ENCODE peak calls at places on chromosomes 12 and 14, in four cellular contexts. One of them, this sample, is unnamed.
A peak's percentile ranks its signal among the peaks of the same experiment; 100 is the strongest.

GRCh38 chr12:4562034-4562657 is at the start of gene DYRK4:
- DNase-seq in left ventricle myocardium inferior: peak; percentile 86
- DNase-seq in pancreas: peak; percentile 81
- DNase-seq in psoas muscle: peak; percentile 82
- DNase-seq in this sample: no peak

GRCh38 chr12:132485619-132486018 is 4.3 kb upstream of the FBRSL1 start:
- DNase-seq in left ventricle myocardium inferior: no peak
- DNase-seq in pancreas: no peak
- DNase-seq in psoas muscle: no peak
- DNase-seq in this sample: no peak

GRCh38 chr12:116164976-116165425 is 112.5 kb downstream of the MED13L start:
- DNase-seq in left ventricle myocardium inferior: no peak
- DNase-seq in pancreas: no peak
- DNase-seq in psoas muscle: no peak
- DNase-seq in this sample: no peak

GRCh38 chr14:22200977-22201605 is 387.9 kb downstream of the DAD1 start:
- DNase-seq in left ventricle myocardium inferior: no peak
- DNase-seq in pancreas: no peak
- DNase-seq in psoas muscle: no peak
- DNase-seq in this sample: no peak

GRCh38 chr12:15546102-15546701 is 223.9 kb downstream of the PTPRO start:
- DNase-seq in left ventricle myocardium inferior: no peak
- DNase-seq in pancreas: no peak
- DNase-seq in psoas muscle: no peak
- DNase-seq in this sample: no peak

GRCh38 chr14:35492569-35493014 is 41.4 kb upstream of the INSM2 start:
- DNase-seq in left ventricle myocardium inferior: no peak
- DNase-seq in pancreas: no peak
- DNase-seq in psoas muscle: no peak
- DNase-seq in this sample: no peak

GRCh38 chr12:105385141-105385540 is 54.6 kb downstream of the C12orf75 start:
- DNase-seq in left ventricle myocardium inferior: no peak
- DNase-seq in pancreas: no peak
- DNase-seq in psoas muscle: no peak
- DNase-seq in this sample: no peak

GRCh38 chr12:124847675-124848074 is 16.0 kb downstream of the SCARB1 start:
- DNase-seq in left ventricle myocardium inferior: no peak
- DNase-seq in pancreas: no peak
- DNase-seq in psoas muscle: no peak
- DNase-seq in this sample: no peak

GRCh38 chr12:121748218-121748570 is 35.6 kb downstream of the TMEM120B start:
- DNase-seq in left ventricle myocardium inferior: no peak
- DNase-seq in pancreas: no peak
- DNase-seq in psoas muscle: no peak
- DNase-seq in this sample: no peak

GRCh38 chr12:24045816-24046257 is 96.4 kb upstream of the SOX5 start:
- DNase-seq in left ventricle myocardium inferior: no peak
- DNase-seq in pancreas: no peak
- DNase-seq in psoas muscle: no peak
- DNase-seq in this sample: no peak

GRCh38 chr12:62813031-62813829 is 121.7 kb downstream of the PPM1H start:
- DNase-seq in left ventricle myocardium inferior: peak; percentile 68
- DNase-seq in pancreas: peak; percentile 40
- DNase-seq in psoas muscle: peak; percentile 62
- DNase-seq in this sample: no peak

GRCh38 chr12:20421338-20421890 is 53.1 kb downstream of the PDE3A start:
- DNase-seq in left ventricle myocardium inferior: peak; percentile 26
- DNase-seq in pancreas: no peak
- DNase-seq in psoas muscle: peak; percentile 57
- DNase-seq in this sample: no peak

GRCh38 chr12:121536058-121536928 is 44.5 kb downstream of the KDM2B start:
- DNase-seq in left ventricle myocardium inferior: peak; percentile 90
- DNase-seq in pancreas: peak; percentile 56
- DNase-seq in psoas muscle: peak; percentile 91
- DNase-seq in this sample: peak; percentile 93

GRCh38 chr12:6827982-6828670 is at the start of gene P3H3:
- DNase-seq in left ventricle myocardium inferior: peak; percentile 45
- DNase-seq in pancreas: no peak
- DNase-seq in psoas muscle: no peak
- DNase-seq in this sample: no peak

GRCh38 chr14:38238332-38238731 is 17.6 kb downstream of the CLEC14A start:
- DNase-seq in left ventricle myocardium inferior: no peak
- DNase-seq in pancreas: no peak
- DNase-seq in psoas muscle: no peak
- DNase-seq in this sample: no peak

GRCh38 chr12:83015390-83016225 is 328.9 kb downstream of the TMTC2 start:
- DNase-seq in left ventricle myocardium inferior: no peak
- DNase-seq in pancreas: peak; percentile 57
- DNase-seq in psoas muscle: no peak
- DNase-seq in this sample: no peak

GRCh38 chr12:91037301-91037700 is 20.5 kb downstream of the KERA start:
- DNase-seq in left ventricle myocardium inferior: no peak
- DNase-seq in pancreas: no peak
- DNase-seq in psoas muscle: no peak
- DNase-seq in this sample: no peak

GRCh38 chr14:96098309-96098998 is 59.3 kb downstream of the C14orf132 start:
- DNase-seq in left ventricle myocardium inferior: no peak
- DNase-seq in pancreas: peak; percentile 59
- DNase-seq in psoas muscle: no peak
- DNase-seq in this sample: peak; percentile 69

GRCh38 chr12:52083638-52083996 is 4.1 kb downstream of the SMIM41 start:
- DNase-seq in left ventricle myocardium inferior: no peak
- DNase-seq in pancreas: no peak
- DNase-seq in psoas muscle: no peak
- DNase-seq in this sample: no peak

GRCh38 chr14:94474581-94475031 is 1.4 kb downstream of the SERPINA9 start:
- DNase-seq in left ventricle myocardium inferior: no peak
- DNase-seq in pancreas: no peak
- DNase-seq in psoas muscle: no peak
- DNase-seq in this sample: peak; percentile 64

GRCh38 chr12:2813573-2814185 is 1.2 kb downstream of the ITFG2 start:
- DNase-seq in left ventricle myocardium inferior: no peak
- DNase-seq in pancreas: no peak
- DNase-seq in psoas muscle: no peak
- DNase-seq in this sample: no peak

GRCh38 chr14:94390372-94391086 is 2.1 kb upstream of the SERPINA1 start:
- DNase-seq in left ventricle myocardium inferior: peak; percentile 69
- DNase-seq in pancreas: peak; percentile 66
- DNase-seq in psoas muscle: peak; percentile 66
- DNase-seq in this sample: peak; percentile 71

GRCh38 chr14:31291210-31291609 is 83.6 kb upstream of the HECTD1 start:
- DNase-seq in left ventricle myocardium inferior: no peak
- DNase-seq in pancreas: no peak
- DNase-seq in psoas muscle: no peak
- DNase-seq in this sample: no peak

GRCh38 chr12:66152732-66153131 is 17.1 kb downstream of the TMBIM4 start:
- DNase-seq in left ventricle myocardium inferior: no peak
- DNase-seq in pancreas: no peak
- DNase-seq in psoas muscle: no peak
- DNase-seq in this sample: no peak

GRCh38 chr14:61452452-61452851 is 131.1 kb downstream of the PRKCH start:
- DNase-seq in left ventricle myocardium inferior: no peak
- DNase-seq in pancreas: no peak
- DNase-seq in psoas muscle: no peak
- DNase-seq in this sample: no peak

GRCh38 chr12:58314610-58315009 is 373.2 kb downstream of the ATP23 start:
- DNase-seq in left ventricle myocardium inferior: no peak
- DNase-seq in pancreas: no peak
- DNase-seq in psoas muscle: no peak
- DNase-seq in this sample: no peak

GRCh38 chr12:12804432-12804886 is 8.7 kb upstream of the DDX47 start:
- DNase-seq in left ventricle myocardium inferior: no peak
- DNase-seq in pancreas: no peak
- DNase-seq in psoas muscle: no peak
- DNase-seq in this sample: no peak

GRCh38 chr12:94074970-94075695 is 73.2 kb upstream of the PLXNC1 start:
- DNase-seq in left ventricle myocardium inferior: peak; percentile 76
- DNase-seq in pancreas: peak; percentile 16
- DNase-seq in psoas muscle: peak; percentile 77
- DNase-seq in this sample: peak; percentile 86

GRCh38 chr12:76346798-76347420 is 1.3 kb downstream of the BBS10 start:
- DNase-seq in left ventricle myocardium inferior: no peak
- DNase-seq in pancreas: no peak
- DNase-seq in psoas muscle: no peak
- DNase-seq in this sample: no peak
- TF ChIP-seq CTCF in left ventricle myocardium inferior: peak; percentile 44
- TF ChIP-seq CTCF in pancreas: no peak
- TF ChIP-seq CTCF in psoas muscle: no peak
- TF ChIP-seq CTCF in this sample: no peak

GRCh38 chr12:26976687-26977086 is 37.5 kb downstream of the TM7SF3 start:
- DNase-seq in left ventricle myocardium inferior: no peak
- DNase-seq in pancreas: no peak
- DNase-seq in psoas muscle: no peak
- DNase-seq in this sample: no peak
- H3K27ac ChIP-seq in left ventricle myocardium inferior: no peak overlapping the region
- H3K27ac ChIP-seq in pancreas: no peak overlapping the region
- H3K27ac ChIP-seq in psoas muscle: no peak overlapping the region
- H3K27ac ChIP-seq in this sample: no peak overlapping the region

GRCh38 chr14:45716506-45716905 is 463.5 kb upstream of the MIS18BP1 start:
- DNase-seq in left ventricle myocardium inferior: no peak
- DNase-seq in pancreas: no peak
- DNase-seq in psoas muscle: no peak
- DNase-seq in this sample: no peak
- TF ChIP-seq CTCF in left ventricle myocardium inferior: no peak
- TF ChIP-seq CTCF in pancreas: no peak
- TF ChIP-seq CTCF in psoas muscle: peak; percentile 4
- TF ChIP-seq CTCF in this sample: no peak

GRCh38 chr14:45907782-45908181 is 654.8 kb upstream of the MIS18BP1 start:
- DNase-seq in left ventricle myocardium inferior: no peak
- DNase-seq in pancreas: no peak
- DNase-seq in psoas muscle: no peak
- DNase-seq in this sample: no peak
- H3K27ac ChIP-seq in left ventricle myocardium inferior: no peak overlapping the region
- H3K27ac ChIP-seq in pancreas: no peak overlapping the region
- H3K27ac ChIP-seq in psoas muscle: no peak overlapping the region
- H3K27ac ChIP-seq in this sample: no peak overlapping the region

GRCh38 chr14:76546426-76547221 is 170.7 kb downstream of the ESRRB start:
- DNase-seq in left ventricle myocardium inferior: no peak
- DNase-seq in pancreas: no peak
- DNase-seq in psoas muscle: no peak
- DNase-seq in this sample: no peak
- TF ChIP-seq CTCF in left ventricle myocardium inferior: peak; percentile 54
- TF ChIP-seq CTCF in pancreas: no peak
- TF ChIP-seq CTCF in psoas muscle: peak; percentile 40
- TF ChIP-seq CTCF in this sample: no peak

GRCh38 chr14:93008381-93008780 is 85.4 kb downstream of the CHGA start:
- DNase-seq in left ventricle myocardium inferior: peak; percentile 63
- DNase-seq in pancreas: no peak
- DNase-seq in psoas muscle: peak; percentile 58
- DNase-seq in this sample: no peak

GRCh38 chr14:93007225-93007997 is 84.5 kb downstream of the CHGA start:
- DNase-seq in left ventricle myocardium inferior: no peak
- DNase-seq in pancreas: no peak
- DNase-seq in psoas muscle: peak; percentile 66
- DNase-seq in this sample: peak; percentile 83

GRCh38 chr14:93005838-93006237 is 82.9 kb downstream of the CHGA start:
- DNase-seq in left ventricle myocardium inferior: no peak
- DNase-seq in pancreas: no peak
- DNase-seq in psoas muscle: no peak
- DNase-seq in this sample: no peak

GRCh38 chr14:93005135-93005813 is 82.3 kb downstream of the CHGA start:
- DNase-seq in left ventricle myocardium inferior: no peak
- DNase-seq in pancreas: peak; percentile 51
- DNase-seq in psoas muscle: peak; percentile 44
- DNase-seq in this sample: no peak

DNA sequence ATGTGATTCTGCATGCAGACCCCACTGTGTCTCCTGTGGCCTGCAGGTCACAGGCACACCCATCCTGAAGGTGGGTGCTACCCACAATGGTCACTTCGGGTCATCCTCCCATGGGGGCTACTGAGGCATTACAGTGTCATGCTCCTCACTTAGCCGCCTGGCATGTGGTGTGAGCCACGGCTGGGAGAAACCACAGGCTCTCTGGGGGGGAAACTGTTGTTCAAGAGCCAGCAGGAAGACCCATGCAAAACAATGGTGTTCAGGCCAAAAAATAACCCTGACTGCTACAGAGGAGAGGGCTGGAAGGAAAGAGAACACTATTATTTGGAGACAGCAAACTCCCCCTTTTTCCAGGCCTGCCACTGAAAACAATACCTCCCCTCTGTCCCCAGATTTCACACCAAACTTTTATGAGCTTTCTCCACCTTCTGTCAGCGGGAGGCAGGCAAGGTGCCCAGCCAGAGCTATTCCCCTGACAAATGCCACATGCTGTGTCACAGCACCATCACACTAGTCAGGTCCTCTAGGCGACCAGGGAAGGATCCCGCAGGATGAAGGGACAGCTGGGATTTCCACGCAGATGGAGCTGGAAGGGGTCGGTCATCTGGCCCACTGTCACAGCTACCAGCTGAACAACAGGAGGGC is 83.7 kb downstream of the CHGA start:
- DNase-seq in left ventricle myocardium inferior: no peak
- DNase-seq in pancreas: no peak
- DNase-seq in psoas muscle: peak; percentile 45
- DNase-seq in this sample: no peak
- H3K27ac ChIP-seq in left ventricle myocardium inferior: peak overlapping the region; percentile 87
- H3K27ac ChIP-seq in pancreas: peak overlapping the region; percentile 41
- H3K27ac ChIP-seq in psoas muscle: no peak overlapping the region
- H3K27ac ChIP-seq in this sample: peak overlapping the region; percentile 87

GRCh38 chr14:100899841-100900771 is 3.4 kb downstream of the RTL1 start:
- DNase-seq in left ventricle myocardium inferior: no peak
- DNase-seq in pancreas: peak; percentile 24
- DNase-seq in psoas muscle: no peak
- DNase-seq in this sample: no peak

GRCh38 chr14:100901391-100902183 is 1.9 kb downstream of the RTL1 start:
- DNase-seq in left ventricle myocardium inferior: no peak
- DNase-seq in pancreas: peak; percentile 9
- DNase-seq in psoas muscle: no peak
- DNase-seq in this sample: no peak

GRCh38 chr14:100902295-100902694 is 1.2 kb downstream of the RTL1 start:
- DNase-seq in left ventricle myocardium inferior: no peak
- DNase-seq in pancreas: no peak
- DNase-seq in psoas muscle: no peak
- DNase-seq in this sample: no peak

GRCh38 chr14:100898935-100899840 is 4.3 kb downstream of the RTL1 start:
- DNase-seq in left ventricle myocardium inferior: peak; percentile 30
- DNase-seq in pancreas: peak; percentile 24
- DNase-seq in psoas muscle: no peak
- DNase-seq in this sample: peak; percentile 67

GRCh38 chr14:100900837-100901390 is 2.6 kb downstream of the RTL1 start:
- DNase-seq in left ventricle myocardium inferior: no peak
- DNase-seq in pancreas: peak; percentile 52
- DNase-seq in psoas muscle: no peak
- DNase-seq in this sample: no peak
- TF ChIP-seq CTCF in left ventricle myocardium inferior: no peak
- TF ChIP-seq CTCF in pancreas: no peak
- TF ChIP-seq CTCF in psoas muscle: peak; percentile 51
- TF ChIP-seq CTCF in this sample: no peak

GRCh38 chr14:90615444-90616095 is 200.7 kb downstream of the TTC7B start:
- DNase-seq in left ventricle myocardium inferior: no peak
- DNase-seq in pancreas: no peak
- DNase-seq in psoas muscle: no peak
- DNase-seq in this sample: no peak
- H3K27ac ChIP-seq in left ventricle myocardium inferior: peak overlapping the region; percentile 59
- H3K27ac ChIP-seq in pancreas: no peak overlapping the region
- H3K27ac ChIP-seq in psoas muscle: peak overlapping the region; percentile 56
- H3K27ac ChIP-seq in this sample: peak overlapping the region; percentile 44